ENCODE peak calls at places on chromosomes 1 and 21, in five cellular contexts. One of them, this sample, is unnamed.

GRCh38 chr1:82778612-82779011 is 977.9 kb downstream of the ADGRL2 start:
- DNase-seq in fibroblast of lung: no peak
- DNase-seq in ELF-1: no peak
- DNase-seq in stimulated activated CD4-positive, alpha-beta T cell treated with anti-CD3 and anti-CD28 coated beads, Interleukin-2, amount 100 ng/mL, for 48 hours: no peak
- DNase-seq in BE2C: peak
- DNase-seq in this sample: no peak

GRCh38 chr1:182990413-182991144 is 32.6 kb upstream of the LAMC1 start:
- DNase-seq in fibroblast of lung: peak
- DNase-seq in ELF-1: no peak
- DNase-seq in stimulated activated CD4-positive, alpha-beta T cell treated with anti-CD3 and anti-CD28 coated beads, Interleukin-2, amount 100 ng/mL, for 48 hours: no peak
- DNase-seq in BE2C: no peak
- DNase-seq in this sample: no peak

GRCh38 chr1:179775009-179775408 is 31.9 kb downstream of the FAM163A start:
- DNase-seq in fibroblast of lung: no peak
- DNase-seq in ELF-1: no peak
- DNase-seq in stimulated activated CD4-positive, alpha-beta T cell treated with anti-CD3 and anti-CD28 coated beads, Interleukin-2, amount 100 ng/mL, for 48 hours: no peak
- DNase-seq in BE2C: no peak
- DNase-seq in this sample: no peak

GRCh38 chr1:36321119-36321951 is 2.1 kb downstream of the EVA1B start:
- DNase-seq in fibroblast of lung: peak
- DNase-seq in ELF-1: peak
- DNase-seq in stimulated activated CD4-positive, alpha-beta T cell treated with anti-CD3 and anti-CD28 coated beads, Interleukin-2, amount 100 ng/mL, for 48 hours: no peak
- DNase-seq in BE2C: no peak
- DNase-seq in this sample: no peak

GRCh38 chr21:33825898-33826297 is 89.7 kb downstream of the ATP5PO start:
- DNase-seq in fibroblast of lung: peak
- DNase-seq in ELF-1: no peak
- DNase-seq in stimulated activated CD4-positive, alpha-beta T cell treated with anti-CD3 and anti-CD28 coated beads, Interleukin-2, amount 100 ng/mL, for 48 hours: no peak
- DNase-seq in BE2C: no peak
- DNase-seq in this sample: no peak

GRCh38 chr1:206510371-206510770 is 3.0 kb downstream of the RASSF5 start:
- DNase-seq in fibroblast of lung: no peak
- DNase-seq in ELF-1: no peak
- DNase-seq in stimulated activated CD4-positive, alpha-beta T cell treated with anti-CD3 and anti-CD28 coated beads, Interleukin-2, amount 100 ng/mL, for 48 hours: no peak
- DNase-seq in BE2C: no peak
- DNase-seq in this sample: no peak

GRCh38 chr1:19563336-19564097 is 78.2 kb upstream of the CAPZB start:
- DNase-seq in fibroblast of lung: peak
- DNase-seq in ELF-1: no peak
- DNase-seq in stimulated activated CD4-positive, alpha-beta T cell treated with anti-CD3 and anti-CD28 coated beads, Interleukin-2, amount 100 ng/mL, for 48 hours: no peak
- DNase-seq in BE2C: peak
- DNase-seq in this sample: no peak

GRCh38 chr1:153677718-153678518 is 570 bp upstream of the NPR1 start:
- DNase-seq in fibroblast of lung: peak
- DNase-seq in ELF-1: peak
- DNase-seq in stimulated activated CD4-positive, alpha-beta T cell treated with anti-CD3 and anti-CD28 coated beads, Interleukin-2, amount 100 ng/mL, for 48 hours: peak
- DNase-seq in BE2C: peak
- DNase-seq in this sample: peak

GRCh38 chr1:157652859-157653493 is 47.6 kb downstream of the FCRL3 start:
- DNase-seq in fibroblast of lung: no peak
- DNase-seq in ELF-1: no peak
- DNase-seq in stimulated activated CD4-positive, alpha-beta T cell treated with anti-CD3 and anti-CD28 coated beads, Interleukin-2, amount 100 ng/mL, for 48 hours: no peak
- DNase-seq in BE2C: no peak
- DNase-seq in this sample: no peak

GRCh38 chr21:29209696-29210095 is 79.3 kb downstream of the MAP3K7CL start:
- DNase-seq in fibroblast of lung: peak
- DNase-seq in ELF-1: no peak
- DNase-seq in stimulated activated CD4-positive, alpha-beta T cell treated with anti-CD3 and anti-CD28 coated beads, Interleukin-2, amount 100 ng/mL, for 48 hours: no peak
- DNase-seq in BE2C: no peak
- DNase-seq in this sample: no peak

GRCh38 chr1:236103646-236104218 is 38.6 kb upstream of the GPR137B start:
- DNase-seq in fibroblast of lung: peak
- DNase-seq in ELF-1: peak
- DNase-seq in stimulated activated CD4-positive, alpha-beta T cell treated with anti-CD3 and anti-CD28 coated beads, Interleukin-2, amount 100 ng/mL, for 48 hours: peak
- DNase-seq in BE2C: peak
- DNase-seq in this sample: peak

GRCh38 chr1:217275617-217276398 is 355.1 kb downstream of the GPATCH2 start:
- DNase-seq in fibroblast of lung: peak
- DNase-seq in ELF-1: no peak
- DNase-seq in stimulated activated CD4-positive, alpha-beta T cell treated with anti-CD3 and anti-CD28 coated beads, Interleukin-2, amount 100 ng/mL, for 48 hours: no peak
- DNase-seq in BE2C: no peak
- DNase-seq in this sample: no peak

GRCh38 chr1:204580862-204581261 is 64.7 kb downstream of the MDM4 start:
- DNase-seq in fibroblast of lung: no peak
- DNase-seq in ELF-1: no peak
- DNase-seq in stimulated activated CD4-positive, alpha-beta T cell treated with anti-CD3 and anti-CD28 coated beads, Interleukin-2, amount 100 ng/mL, for 48 hours: no peak
- DNase-seq in BE2C: no peak
- DNase-seq in this sample: no peak

This sample was measured in effector memory CD8-positive, alpha-beta T cell.